ENCODE peak calls at places on chromosomes 13 and 19, in eight cellular contexts. One of them, this sample, is unnamed.

GRCh38 chr19:11460207-11460606 is 20.6 kb downstream of the ELAVL3 start:
- DNase-seq in left ventricle myocardium inferior: no peak
- DNase-seq in ACHN: no peak
- DNase-seq in Calu3: no peak
- DNase-seq in renal cortical epithelial cell: no peak
- DNase-seq in dermis blood vessel endothelial cell: no peak
- DNase-seq in HAP-1: no peak
- DNase-seq in activated CD8-positive, alpha-beta T cell treated with anti-CD3 and anti-CD28 coated beads, Interleukin-2, amount 10 ng/mL, durations not matched to agents 7 days and 5 days: no peak
- DNase-seq in this sample: no peak

GRCh38 chr13:97328222-97328790 is 105.7 kb upstream of the RAP2A start:
- DNase-seq in Calu3: no peak
- DNase-seq in ACHN: peak
- DNase-seq in left ventricle myocardium inferior: no peak
- DNase-seq in HAP-1: peak
- DNase-seq in dermis blood vessel endothelial cell: peak
- DNase-seq in renal cortical epithelial cell: peak
- DNase-seq in activated CD8-positive, alpha-beta T cell treated with anti-CD3 and anti-CD28 coated beads, Interleukin-2, amount 10 ng/mL, durations not matched to agents 7 days and 5 days: no peak
- DNase-seq in this sample: peak

GRCh38 chr19:19463348-19464117 is 51.8 kb downstream of the TSSK6 start:
- DNase-seq in HAP-1: no peak
- DNase-seq in left ventricle myocardium inferior: no peak
- DNase-seq in renal cortical epithelial cell: peak
- DNase-seq in activated CD8-positive, alpha-beta T cell treated with anti-CD3 and anti-CD28 coated beads, Interleukin-2, amount 10 ng/mL, durations not matched to agents 7 days and 5 days: no peak
- DNase-seq in Calu3: no peak
- DNase-seq in ACHN: no peak
- DNase-seq in dermis blood vessel endothelial cell: peak
- DNase-seq in this sample: no peak

GRCh38 chr13:41398494-41399190 is 58.7 kb upstream of the RGCC start:
- DNase-seq in activated CD8-positive, alpha-beta T cell treated with anti-CD3 and anti-CD28 coated beads, Interleukin-2, amount 10 ng/mL, durations not matched to agents 7 days and 5 days: peak
- DNase-seq in Calu3: no peak
- DNase-seq in ACHN: no peak
- DNase-seq in HAP-1: no peak
- DNase-seq in left ventricle myocardium inferior: no peak
- DNase-seq in dermis blood vessel endothelial cell: no peak
- DNase-seq in renal cortical epithelial cell: peak
- DNase-seq in this sample: no peak

GRCh38 chr13:46211521-46212351 is at the start of gene LRRC63:
- DNase-seq in Calu3: peak
- DNase-seq in activated CD8-positive, alpha-beta T cell treated with anti-CD3 and anti-CD28 coated beads, Interleukin-2, amount 10 ng/mL, durations not matched to agents 7 days and 5 days: peak
- DNase-seq in dermis blood vessel endothelial cell: peak
- DNase-seq in HAP-1: peak
- DNase-seq in left ventricle myocardium inferior: peak
- DNase-seq in ACHN: peak
- DNase-seq in renal cortical epithelial cell: no peak
- DNase-seq in this sample: peak

GRCh38 chr19:5547881-5548280 is 19.9 kb downstream of the TINCR start:
- DNase-seq in dermis blood vessel endothelial cell: peak
- DNase-seq in HAP-1: peak
- DNase-seq in renal cortical epithelial cell: peak
- DNase-seq in Calu3: peak
- DNase-seq in ACHN: peak
- DNase-seq in activated CD8-positive, alpha-beta T cell treated with anti-CD3 and anti-CD28 coated beads, Interleukin-2, amount 10 ng/mL, durations not matched to agents 7 days and 5 days: peak
- DNase-seq in left ventricle myocardium inferior: no peak
- DNase-seq in this sample: peak

GRCh38 chr13:75329097-75329496 is 152.9 kb downstream of the TBC1D4 start:
- DNase-seq in renal cortical epithelial cell: no peak
- DNase-seq in HAP-1: no peak
- DNase-seq in dermis blood vessel endothelial cell: no peak
- DNase-seq in Calu3: no peak
- DNase-seq in ACHN: no peak
- DNase-seq in activated CD8-positive, alpha-beta T cell treated with anti-CD3 and anti-CD28 coated beads, Interleukin-2, amount 10 ng/mL, durations not matched to agents 7 days and 5 days: no peak
- DNase-seq in left ventricle myocardium inferior: no peak
- DNase-seq in this sample: no peak

GRCh38 chr19:16208064-16208759 is 10.5 kb downstream of the AP1M1 start:
- DNase-seq in dermis blood vessel endothelial cell: no peak
- DNase-seq in activated CD8-positive, alpha-beta T cell treated with anti-CD3 and anti-CD28 coated beads, Interleukin-2, amount 10 ng/mL, durations not matched to agents 7 days and 5 days: no peak
- DNase-seq in Calu3: no peak
- DNase-seq in renal cortical epithelial cell: no peak
- DNase-seq in ACHN: no peak
- DNase-seq in left ventricle myocardium inferior: no peak
- DNase-seq in HAP-1: no peak
- DNase-seq in this sample: no peak

GRCh38 chr13:31824705-31825512 is 85.6 kb downstream of the RXFP2 start:
- DNase-seq in renal cortical epithelial cell: peak
- DNase-seq in dermis blood vessel endothelial cell: no peak
- DNase-seq in left ventricle myocardium inferior: no peak
- DNase-seq in ACHN: no peak
- DNase-seq in HAP-1: peak
- DNase-seq in activated CD8-positive, alpha-beta T cell treated with anti-CD3 and anti-CD28 coated beads, Interleukin-2, amount 10 ng/mL, durations not matched to agents 7 days and 5 days: no peak
- DNase-seq in Calu3: no peak
- DNase-seq in this sample: peak

This sample was measured in Daoy.